ENCODE peak calls at places on chromosomes 1 and 21, in ten cellular contexts. One of them, this sample, is unnamed.

GRCh38 chr1:59357645-59358044 is 60.8 kb downstream of the FGGY start:
- DNase-seq in midbrain: no peak
- DNase-seq in stimulated activated CD8-positive, alpha-beta memory T cell treated with anti-CD3 and anti-CD28 coated beads, Interleukin-4, amount 100 ng/mL, for 1 hour: no peak
- DNase-seq in foreskin fibroblast: no peak
- DNase-seq in PC-3: no peak
- DNase-seq in 8988T: no peak
- DNase-seq in astrocyte: no peak
- DNase-seq in activated CD4-positive, alpha-beta T cell treated with anti-CD3 and anti-CD28 coated beads for 24 hours: no peak
- DNase-seq in HEK293T: no peak
- DNase-seq in frontal cortex: no peak
- DNase-seq in this sample: no peak

GRCh38 chr1:237318748-237319147 is 276.8 kb downstream of the RYR2 start:
- DNase-seq in foreskin fibroblast: no peak
- DNase-seq in activated CD4-positive, alpha-beta T cell treated with anti-CD3 and anti-CD28 coated beads for 24 hours: no peak
- DNase-seq in astrocyte: no peak
- DNase-seq in PC-3: no peak
- DNase-seq in 8988T: no peak
- DNase-seq in frontal cortex: no peak
- DNase-seq in HEK293T: no peak
- DNase-seq in midbrain: no peak
- DNase-seq in stimulated activated CD8-positive, alpha-beta memory T cell treated with anti-CD3 and anti-CD28 coated beads, Interleukin-4, amount 100 ng/mL, for 1 hour: no peak
- DNase-seq in this sample: no peak

GRCh38 chr21:41660748-41661147 is 106.1 kb downstream of the RIPK4 start:
- DNase-seq in midbrain: no peak
- DNase-seq in 8988T: no peak
- DNase-seq in activated CD4-positive, alpha-beta T cell treated with anti-CD3 and anti-CD28 coated beads for 24 hours: no peak
- DNase-seq in frontal cortex: no peak
- DNase-seq in HEK293T: no peak
- DNase-seq in foreskin fibroblast: no peak
- DNase-seq in stimulated activated CD8-positive, alpha-beta memory T cell treated with anti-CD3 and anti-CD28 coated beads, Interleukin-4, amount 100 ng/mL, for 1 hour: no peak
- DNase-seq in PC-3: no peak
- DNase-seq in astrocyte: no peak
- DNase-seq in this sample: no peak

GRCh38 chr1:202639500-202639899 is 70.8 kb downstream of the SYT2 start:
- DNase-seq in activated CD4-positive, alpha-beta T cell treated with anti-CD3 and anti-CD28 coated beads for 24 hours: no peak
- DNase-seq in astrocyte: peak; percentile 57
- DNase-seq in frontal cortex: no peak
- DNase-seq in 8988T: no peak
- DNase-seq in HEK293T: no peak
- DNase-seq in PC-3: no peak
- DNase-seq in midbrain: no peak
- DNase-seq in foreskin fibroblast: peak; percentile 40
- DNase-seq in stimulated activated CD8-positive, alpha-beta memory T cell treated with anti-CD3 and anti-CD28 coated beads, Interleukin-4, amount 100 ng/mL, for 1 hour: no peak
- DNase-seq in this sample: peak; percentile 75

GRCh38 chr21:38171723-38172344 is 85.0 kb upstream of the KCNJ15 start:
- DNase-seq in foreskin fibroblast: peak; percentile 73
- DNase-seq in midbrain: no peak
- DNase-seq in 8988T: no peak
- DNase-seq in activated CD4-positive, alpha-beta T cell treated with anti-CD3 and anti-CD28 coated beads for 24 hours: no peak
- DNase-seq in PC-3: peak; percentile 55
- DNase-seq in HEK293T: no peak
- DNase-seq in stimulated activated CD8-positive, alpha-beta memory T cell treated with anti-CD3 and anti-CD28 coated beads, Interleukin-4, amount 100 ng/mL, for 1 hour: no peak
- DNase-seq in astrocyte: peak; percentile 67
- DNase-seq in frontal cortex: no peak
- DNase-seq in this sample: peak; percentile 71

GRCh38 chr1:2141025-2141424 is 53.5 kb downstream of the FAAP20 start:
- DNase-seq in PC-3: no peak
- DNase-seq in frontal cortex: no peak
- DNase-seq in midbrain: no peak
- DNase-seq in stimulated activated CD8-positive, alpha-beta memory T cell treated with anti-CD3 and anti-CD28 coated beads, Interleukin-4, amount 100 ng/mL, for 1 hour: no peak
- DNase-seq in 8988T: no peak
- DNase-seq in foreskin fibroblast: no peak
- DNase-seq in astrocyte: no peak
- DNase-seq in HEK293T: no peak
- DNase-seq in activated CD4-positive, alpha-beta T cell treated with anti-CD3 and anti-CD28 coated beads for 24 hours: no peak
- DNase-seq in this sample: no peak

GRCh38 chr1:9284061-9284460 is 8.6 kb upstream of the SPSB1 start:
- DNase-seq in stimulated activated CD8-positive, alpha-beta memory T cell treated with anti-CD3 and anti-CD28 coated beads, Interleukin-4, amount 100 ng/mL, for 1 hour: no peak
- DNase-seq in 8988T: no peak
- DNase-seq in HEK293T: no peak
- DNase-seq in activated CD4-positive, alpha-beta T cell treated with anti-CD3 and anti-CD28 coated beads for 24 hours: no peak
- DNase-seq in frontal cortex: no peak
- DNase-seq in foreskin fibroblast: no peak
- DNase-seq in PC-3: peak; percentile 35
- DNase-seq in midbrain: no peak
- DNase-seq in astrocyte: no peak
- DNase-seq in this sample: no peak

GRCh38 chr21:42505090-42505726 is 8.4 kb upstream of the SLC37A1 start:
- DNase-seq in HEK293T: no peak
- DNase-seq in stimulated activated CD8-positive, alpha-beta memory T cell treated with anti-CD3 and anti-CD28 coated beads, Interleukin-4, amount 100 ng/mL, for 1 hour: no peak
- DNase-seq in PC-3: no peak
- DNase-seq in astrocyte: no peak
- DNase-seq in midbrain: no peak
- DNase-seq in frontal cortex: no peak
- DNase-seq in activated CD4-positive, alpha-beta T cell treated with anti-CD3 and anti-CD28 coated beads for 24 hours: no peak
- DNase-seq in foreskin fibroblast: no peak
- DNase-seq in 8988T: no peak
- DNase-seq in this sample: no peak

GRCh38 chr1:25022361-25023189 is 92.5 kb upstream of the RUNX3 start:
- DNase-seq in midbrain: peak; percentile 16
- DNase-seq in frontal cortex: no peak
- DNase-seq in HEK293T: no peak
- DNase-seq in stimulated activated CD8-positive, alpha-beta memory T cell treated with anti-CD3 and anti-CD28 coated beads, Interleukin-4, amount 100 ng/mL, for 1 hour: peak; percentile 81
- DNase-seq in 8988T: no peak
- DNase-seq in astrocyte: peak; percentile 95
- DNase-seq in activated CD4-positive, alpha-beta T cell treated with anti-CD3 and anti-CD28 coated beads for 24 hours: peak; percentile 83
- DNase-seq in PC-3: peak; percentile 64
- DNase-seq in foreskin fibroblast: peak; percentile 60
- DNase-seq in this sample: peak; percentile 74

This sample was measured in HCEC 1CT.